ENCODE peak calls at places on chromosome 7, in four cellular contexts. One of them, this sample, is unnamed.

GRCh38 chr7:23247602-23248335 is 1.2 kb downstream of the GPNMB start:
- DNase-seq in endodermal cell: peak; percentile 76
- DNase-seq in PC-9: no peak
- DNase-seq in Panc1: no peak
- DNase-seq in this sample: no peak

GRCh38 chr7:88305044-88305443 is 1.6 kb downstream of the STEAP4 start:
- DNase-seq in Panc1: no peak
- DNase-seq in PC-9: no peak
- DNase-seq in endodermal cell: no peak
- DNase-seq in this sample: no peak

GRCh38 chr7:66626236-66626957 is 2.3 kb upstream of the KCTD7 start:
- DNase-seq in PC-9: no peak
- DNase-seq in endodermal cell: no peak
- DNase-seq in Panc1: no peak
- DNase-seq in this sample: no peak

GRCh38 chr7:77866370-77866769 is 67.8 kb downstream of the PHTF2 start:
- DNase-seq in endodermal cell: no peak
- DNase-seq in PC-9: no peak
- DNase-seq in Panc1: no peak
- DNase-seq in this sample: no peak

GRCh38 chr7:78073470-78074382 is 275.2 kb downstream of the PHTF2 start:
- DNase-seq in PC-9: no peak
- DNase-seq in endodermal cell: peak; percentile 84
- DNase-seq in Panc1: peak; percentile 7
- DNase-seq in this sample: no peak

GRCh38 chr7:136588216-136588615 is 280.2 kb upstream of the CHRM2 start:
- DNase-seq in PC-9: no peak
- DNase-seq in Panc1: no peak
- DNase-seq in endodermal cell: no peak
- DNase-seq in this sample: no peak

GRCh38 chr7:106542550-106543220 is 118.3 kb downstream of the CCDC71L start:
- DNase-seq in Panc1: peak; percentile 42
- DNase-seq in PC-9: peak; percentile 70
- DNase-seq in endodermal cell: peak; percentile 86
- DNase-seq in this sample: peak; percentile 77

GRCh38 chr7:132275384-132275783 is 300.9 kb downstream of the PLXNA4 start:
- DNase-seq in PC-9: no peak
- DNase-seq in endodermal cell: no peak
- DNase-seq in Panc1: no peak
- DNase-seq in this sample: no peak

GRCh38 chr7:116809636-116810266 is 52.6 kb upstream of the CAPZA2 start:
- DNase-seq in Panc1: peak; percentile 77
- DNase-seq in endodermal cell: no peak
- DNase-seq in PC-9: peak; percentile 31
- DNase-seq in this sample: peak; percentile 56

GRCh38 chr7:97305589-97305988 is 188.1 kb downstream of the SDHAF3 start:
- DNase-seq in PC-9: no peak
- DNase-seq in endodermal cell: no peak
- DNase-seq in Panc1: no peak
- DNase-seq in this sample: no peak

GRCh38 chr7:88597941-88598425 is 161.5 kb upstream of the ZNF804B start:
- DNase-seq in endodermal cell: no peak
- DNase-seq in PC-9: no peak
- DNase-seq in Panc1: no peak
- DNase-seq in this sample: no peak

GRCh38 chr7:47884675-47885074 is 63.6 kb downstream of the PKD1L1 start:
- DNase-seq in endodermal cell: no peak
- DNase-seq in PC-9: peak; percentile 22
- DNase-seq in Panc1: no peak
- DNase-seq in this sample: no peak

GRCh38 chr7:4631664-4632171 is 50.4 kb upstream of the FOXK1 start:
- DNase-seq in endodermal cell: peak; percentile 92
- DNase-seq in PC-9: peak; percentile 79
- DNase-seq in Panc1: peak; percentile 94
- DNase-seq in this sample: peak; percentile 78

GRCh38 chr7:157552295-157552993 is 215.6 kb downstream of the DNAJB6 start:
- DNase-seq in PC-9: no peak
- DNase-seq in endodermal cell: peak; percentile 41
- DNase-seq in Panc1: no peak
- DNase-seq in this sample: no peak

GRCh38 chr7:115332691-115333090 is 410.8 kb downstream of the MDFIC start:
- DNase-seq in PC-9: no peak
- DNase-seq in Panc1: no peak
- DNase-seq in endodermal cell: no peak
- DNase-seq in this sample: no peak

GRCh38 chr7:149595541-149595940 is 97.9 kb upstream of the ZNF746 start:
- DNase-seq in Panc1: no peak
- DNase-seq in endodermal cell: no peak
- DNase-seq in PC-9: no peak
- DNase-seq in this sample: no peak

GRCh38 chr7:51160990-51161615 is 155.5 kb downstream of the COBL start:
- DNase-seq in PC-9: peak; percentile 61
- DNase-seq in Panc1: peak; percentile 72
- DNase-seq in endodermal cell: peak; percentile 92
- DNase-seq in this sample: peak; percentile 40

GRCh38 chr7:111558948-111559347 is 3.3 kb downstream of the IMMP2L start:
- DNase-seq in Panc1: no peak
- DNase-seq in PC-9: no peak
- DNase-seq in endodermal cell: no peak
- DNase-seq in this sample: peak; percentile 19

GRCh38 chr7:103731169-103731568 is 258.3 kb downstream of the RELN start:
- DNase-seq in PC-9: no peak
- DNase-seq in Panc1: no peak
- DNase-seq in endodermal cell: no peak
- DNase-seq in this sample: no peak

GRCh38 chr7:134941185-134941900 is 45.0 kb upstream of the AGBL3 start:
- DNase-seq in endodermal cell: peak; percentile 57
- DNase-seq in PC-9: peak; percentile 51
- DNase-seq in Panc1: no peak
- DNase-seq in this sample: peak; percentile 59

GRCh38 chr7:98913612-98914011 is 35.3 kb downstream of the TRRAP start:
- DNase-seq in Panc1: no peak
- DNase-seq in PC-9: no peak
- DNase-seq in endodermal cell: no peak
- DNase-seq in this sample: peak; percentile 16

GRCh38 chr7:102468416-102469350 is 3.9 kb downstream of the LRWD1 start:
- DNase-seq in Panc1: no peak
- DNase-seq in PC-9: no peak
- DNase-seq in endodermal cell: peak; percentile 40
- DNase-seq in this sample: no peak

GRCh38 chr7:94687810-94688209 is 31.9 kb upstream of the SGCE start:
- DNase-seq in PC-9: no peak
- DNase-seq in endodermal cell: no peak
- DNase-seq in Panc1: no peak
- DNase-seq in this sample: no peak

GRCh38 chr7:17638727-17639126 is 301.6 kb downstream of the SNX13 start:
- DNase-seq in Panc1: no peak
- DNase-seq in endodermal cell: no peak
- DNase-seq in PC-9: no peak
- DNase-seq in this sample: no peak

GRCh38 chr7:11239311-11239710 is 265.6 kb downstream of the PHF14 start:
- DNase-seq in Panc1: no peak
- DNase-seq in PC-9: no peak
- DNase-seq in endodermal cell: no peak
- DNase-seq in this sample: no peak

GRCh38 chr7:106114735-106115383 is 2.7 kb upstream of the SYPL1 start:
- DNase-seq in Panc1: no peak
- DNase-seq in PC-9: no peak
- DNase-seq in endodermal cell: peak; percentile 50
- DNase-seq in this sample: no peak

GRCh38 chr7:142812437-142813215 is 41.9 kb downstream of the PRSS2 start:
- DNase-seq in Panc1: no peak
- DNase-seq in PC-9: no peak
- DNase-seq in endodermal cell: peak; percentile 65
- DNase-seq in this sample: no peak

GRCh38 chr7:142817506-142817905 is 37.4 kb upstream of the EPHB6 start:
- DNase-seq in PC-9: no peak
- DNase-seq in Panc1: no peak
- DNase-seq in endodermal cell: no peak
- DNase-seq in this sample: no peak

GRCh38 chr7:142813262-142813661 is 41.6 kb upstream of the EPHB6 start:
- DNase-seq in PC-9: peak; percentile 85
- DNase-seq in endodermal cell: peak; percentile 91
- DNase-seq in Panc1: peak; percentile 72
- DNase-seq in this sample: no peak

GRCh38 chr7:142813699-142814098 is 41.2 kb upstream of the EPHB6 start:
- DNase-seq in Panc1: no peak
- DNase-seq in endodermal cell: no peak
- DNase-seq in PC-9: no peak
- DNase-seq in this sample: no peak

GRCh38 chr7:142815099-142815498 is 39.8 kb upstream of the EPHB6 start:
- DNase-seq in Panc1: no peak
- DNase-seq in endodermal cell: peak; percentile 25
- DNase-seq in PC-9: no peak
- DNase-seq in this sample: no peak
- H3K4me3 ChIP-seq in Panc1: no peak overlapping the region
- H3K4me3 ChIP-seq in endodermal cell: no peak overlapping the region
- H3K4me3 ChIP-seq in PC-9: no peak overlapping the region
- H3K4me3 ChIP-seq in this sample: no peak overlapping the region

GRCh38 chr7:91787923-91788322 is 92.6 kb downstream of the MTERF1 start:
- DNase-seq in Panc1: no peak
- DNase-seq in endodermal cell: no peak
- DNase-seq in PC-9: no peak
- DNase-seq in this sample: no peak

GRCh38 chr7:91789558-91789957 is 90.9 kb downstream of the MTERF1 start:
- DNase-seq in Panc1: no peak
- DNase-seq in PC-9: no peak
- DNase-seq in endodermal cell: no peak
- DNase-seq in this sample: no peak

GRCh38 chr7:91789086-91789485 is 91.4 kb downstream of the MTERF1 start:
- DNase-seq in Panc1: no peak
- DNase-seq in endodermal cell: no peak
- DNase-seq in PC-9: no peak
- DNase-seq in this sample: peak; percentile 25

GRCh38 chr7:91780526-91780925 is 100.0 kb downstream of the MTERF1 start:
- DNase-seq in Panc1: no peak
- DNase-seq in endodermal cell: no peak
- DNase-seq in PC-9: no peak
- DNase-seq in this sample: no peak

DNA sequence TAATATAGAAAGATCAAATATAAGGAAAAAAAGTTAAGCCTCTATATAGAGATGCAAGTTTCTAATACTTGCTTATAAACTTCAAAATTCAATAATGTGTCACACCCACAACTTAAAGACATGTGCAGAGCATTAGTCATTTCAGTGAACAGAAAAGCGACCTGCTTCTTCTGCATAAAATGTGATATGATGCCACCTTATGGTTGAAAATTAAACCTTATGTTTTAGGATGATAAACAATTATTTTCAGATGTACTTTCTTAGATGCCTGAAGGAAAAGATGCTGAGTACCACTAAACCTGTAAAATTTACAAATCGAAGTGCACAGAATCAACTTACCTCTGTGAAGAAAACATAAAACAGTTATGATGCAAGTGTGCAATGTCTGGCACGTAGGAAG is 96.0 kb downstream of the MTERF1 start:
- DNase-seq in PC-9: no peak
- DNase-seq in endodermal cell: no peak
- DNase-seq in Panc1: no peak
- DNase-seq in this sample: peak; percentile 50
- TF ChIP-seq CTCF in PC-9: peak; percentile 70
- TF ChIP-seq CTCF in endodermal cell: peak; percentile 28
- TF ChIP-seq CTCF in Panc1: peak; percentile 27
- TF ChIP-seq CTCF in this sample: peak; percentile 18

DNA sequence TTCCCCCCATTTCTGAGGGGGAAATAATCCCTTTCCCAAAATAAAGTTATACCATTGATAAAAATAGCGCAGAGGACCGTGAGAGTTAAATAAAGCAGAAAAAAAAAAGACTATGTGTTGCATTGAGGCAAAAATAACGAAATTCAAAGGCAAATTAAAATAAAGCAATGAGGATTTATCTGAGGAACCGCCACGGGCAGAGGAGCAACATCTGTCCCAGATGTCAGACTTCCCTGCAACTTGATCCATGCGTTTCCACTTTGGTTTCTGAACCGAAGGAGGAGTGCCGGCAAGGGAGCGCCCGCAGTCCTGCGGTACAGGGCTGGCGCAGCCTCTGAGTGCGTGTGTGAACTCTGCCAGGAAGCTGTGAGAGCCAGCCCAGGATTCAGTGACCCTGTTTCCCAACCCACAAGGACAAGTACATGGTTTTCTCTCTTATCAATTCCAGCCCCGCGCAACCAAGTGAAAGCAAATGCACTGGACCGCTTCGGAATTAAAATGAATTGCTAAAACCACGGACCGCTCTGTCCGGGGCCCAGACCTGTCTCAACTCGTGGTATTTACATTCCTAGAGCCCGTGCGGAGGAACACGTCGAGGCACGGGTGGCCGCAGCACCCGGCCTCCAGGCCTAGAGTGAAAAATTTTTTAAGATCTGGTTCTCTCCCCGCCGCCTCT is 291.7 kb upstream of the NFE2L3 start:
- DNase-seq in PC-9: no peak
- DNase-seq in endodermal cell: peak; percentile 80
- DNase-seq in Panc1: no peak
- DNase-seq in this sample: no peak
- H3K4me3 ChIP-seq in PC-9: no peak overlapping the region
- H3K4me3 ChIP-seq in endodermal cell: no peak overlapping the region
- H3K4me3 ChIP-seq in Panc1: peak overlapping the region; percentile 25
- H3K4me3 ChIP-seq in this sample: no peak overlapping the region

GRCh38 chr7:30894866-30895408 is 16.7 kb upstream of the AQP1 start:
- DNase-seq in Panc1: no peak
- DNase-seq in endodermal cell: peak; percentile 67
- DNase-seq in PC-9: no peak
- DNase-seq in this sample: no peak
- TF ChIP-seq CTCF in Panc1: no peak
- TF ChIP-seq CTCF in endodermal cell: peak; percentile 59
- TF ChIP-seq CTCF in PC-9: no peak
- TF ChIP-seq CTCF in this sample: peak; percentile 5

GRCh38 chr7:151864561-151864960 is 12.4 kb downstream of the PRKAG2 start:
- DNase-seq in Panc1: no peak
- DNase-seq in PC-9: no peak
- DNase-seq in endodermal cell: no peak
- DNase-seq in this sample: no peak
- H3K4me3 ChIP-seq in Panc1: no peak overlapping the region
- H3K4me3 ChIP-seq in PC-9: no peak overlapping the region
- H3K4me3 ChIP-seq in endodermal cell: no peak overlapping the region
- H3K4me3 ChIP-seq in this sample: no peak overlapping the region

DNA sequence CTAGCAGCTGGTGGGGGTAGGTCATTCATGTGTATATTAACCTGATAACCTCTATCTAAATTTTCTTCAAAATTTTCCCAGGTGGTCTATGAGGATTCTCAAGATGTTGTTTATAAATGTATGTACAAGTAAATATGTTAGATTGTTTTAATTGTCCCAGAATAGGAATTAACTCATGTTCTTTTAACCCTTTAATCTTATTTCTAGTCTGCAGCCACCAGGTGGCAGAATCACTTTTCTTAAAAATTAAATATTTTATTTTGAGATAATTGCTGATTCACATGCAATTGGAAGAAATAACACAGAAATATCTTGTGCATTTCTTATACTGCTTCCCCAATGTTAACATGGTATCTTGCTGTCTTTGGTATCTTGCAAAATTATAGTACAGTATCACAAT is 589.5 kb downstream of the ARL4A start:
- DNase-seq in endodermal cell: no peak
- DNase-seq in Panc1: no peak
- DNase-seq in PC-9: no peak
- DNase-seq in this sample: no peak
- TF ChIP-seq CTCF in endodermal cell: peak; percentile 82
- TF ChIP-seq CTCF in Panc1: peak; percentile 70
- TF ChIP-seq CTCF in PC-9: peak; percentile 76
- TF ChIP-seq CTCF in this sample: peak; percentile 34

GRCh38 chr7:12964836-12965235 is 277.4 kb downstream of the ARL4A start:
- DNase-seq in endodermal cell: no peak
- DNase-seq in PC-9: no peak
- DNase-seq in Panc1: no peak
- DNase-seq in this sample: no peak
- H3K4me3 ChIP-seq in endodermal cell: no peak overlapping the region
- H3K4me3 ChIP-seq in PC-9: no peak overlapping the region
- H3K4me3 ChIP-seq in Panc1: no peak overlapping the region
- H3K4me3 ChIP-seq in this sample: no peak overlapping the region